ENCODE peak calls at places on chromosomes 2 and 18, in five cellular contexts. One of them, this sample, is unnamed.

GRCh38 chr2:180405520-180405919 is 398.4 kb upstream of the CWC22 start:
- DNase-seq in mammary epithelial cell: no peak
- DNase-seq in AG10803: no peak
- DNase-seq in cardiac muscle cell: no peak
- DNase-seq in AG04449: no peak
- DNase-seq in this sample: no peak

GRCh38 chr18:13103366-13103765 is 112.2 kb downstream of the CEP192 start:
- DNase-seq in mammary epithelial cell: no peak
- DNase-seq in AG10803: no peak
- DNase-seq in cardiac muscle cell: no peak
- DNase-seq in AG04449: no peak
- DNase-seq in this sample: peak

GRCh38 chr2:65070172-65070830 is 14.1 kb downstream of the CEP68 start:
- DNase-seq in mammary epithelial cell: peak
- DNase-seq in AG10803: peak
- DNase-seq in cardiac muscle cell: no peak
- DNase-seq in AG04449: no peak
- DNase-seq in this sample: peak

GRCh38 chr2:231390667-231391066 is 4.8 kb upstream of the B3GNT7 start:
- DNase-seq in mammary epithelial cell: no peak
- DNase-seq in AG10803: no peak
- DNase-seq in cardiac muscle cell: no peak
- DNase-seq in AG04449: no peak
- DNase-seq in this sample: no peak

GRCh38 chr2:241577413-241578122 is 19.0 kb downstream of the BOK start:
- DNase-seq in mammary epithelial cell: no peak
- DNase-seq in AG10803: peak
- DNase-seq in cardiac muscle cell: no peak
- DNase-seq in AG04449: no peak
- DNase-seq in this sample: peak

GRCh38 chr2:100522430-100522829 is 40.4 kb upstream of the PDCL3 start:
- DNase-seq in mammary epithelial cell: no peak
- DNase-seq in AG10803: no peak
- DNase-seq in cardiac muscle cell: no peak
- DNase-seq in AG04449: no peak
- DNase-seq in this sample: no peak

GRCh38 chr2:74688881-74689280 is 34.8 kb downstream of the SEMA4F start:
- DNase-seq in mammary epithelial cell: peak
- DNase-seq in AG10803: no peak
- DNase-seq in cardiac muscle cell: no peak
- DNase-seq in AG04449: no peak
- DNase-seq in this sample: no peak

GRCh38 chr2:50727940-50728339 is 304.0 kb downstream of the NRXN1 start:
- DNase-seq in mammary epithelial cell: no peak
- DNase-seq in AG10803: no peak
- DNase-seq in cardiac muscle cell: no peak
- DNase-seq in AG04449: no peak
- DNase-seq in this sample: no peak

GRCh38 chr2:68253211-68254068 is 1.1 kb upstream of the PPP3R1 start:
- DNase-seq in mammary epithelial cell: peak
- DNase-seq in AG10803: no peak
- DNase-seq in cardiac muscle cell: no peak
- DNase-seq in AG04449: no peak
- DNase-seq in this sample: no peak

GRCh38 chr2:230922951-230923717 is 1.9 kb downstream of the GPR55 start:
- DNase-seq in mammary epithelial cell: no peak
- DNase-seq in AG10803: no peak
- DNase-seq in cardiac muscle cell: no peak
- DNase-seq in AG04449: no peak
- DNase-seq in this sample: no peak

GRCh38 chr2:234218261-234219180 is 168.0 kb downstream of the SPP2 start:
- DNase-seq in mammary epithelial cell: no peak
- DNase-seq in AG10803: peak
- DNase-seq in cardiac muscle cell: peak
- DNase-seq in AG04449: no peak
- DNase-seq in this sample: no peak

GRCh38 chr2:147628971-147629421 is 215.8 kb upstream of the ACVR2A start:
- DNase-seq in mammary epithelial cell: peak
- DNase-seq in AG10803: peak
- DNase-seq in cardiac muscle cell: no peak
- DNase-seq in AG04449: no peak
- DNase-seq in this sample: no peak

GRCh38 chr2:26696352-26696816 is 3.9 kb downstream of the KCNK3 start:
- DNase-seq in mammary epithelial cell: peak
- DNase-seq in AG10803: peak
- DNase-seq in cardiac muscle cell: peak
- DNase-seq in AG04449: peak
- DNase-seq in this sample: peak

GRCh38 chr18:47968006-47968676 is 37.7 kb upstream of the SMAD2 start:
- DNase-seq in mammary epithelial cell: no peak
- DNase-seq in AG10803: peak
- DNase-seq in cardiac muscle cell: peak
- DNase-seq in AG04449: no peak
- DNase-seq in this sample: peak

GRCh38 chr2:176104338-176105077 is 2.6 kb upstream of the HOXD11 start:
- DNase-seq in mammary epithelial cell: no peak
- DNase-seq in AG10803: peak
- DNase-seq in cardiac muscle cell: peak
- DNase-seq in AG04449: no peak
- DNase-seq in this sample: no peak

GRCh38 chr2:57373530-57373929 is 673.1 kb upstream of the VRK2 start:
- DNase-seq in mammary epithelial cell: peak
- DNase-seq in AG10803: peak
- DNase-seq in cardiac muscle cell: no peak
- DNase-seq in AG04449: peak
- DNase-seq in this sample: peak

GRCh38 chr2:145411493-145411892 is 891.6 kb upstream of the ZEB2 start:
- DNase-seq in mammary epithelial cell: no peak
- DNase-seq in AG10803: no peak
- DNase-seq in cardiac muscle cell: no peak
- DNase-seq in AG04449: no peak
- DNase-seq in this sample: no peak

GRCh38 chr18:21830533-21830932 is 89.9 kb downstream of the MIB1 start:
- DNase-seq in mammary epithelial cell: no peak
- DNase-seq in AG10803: no peak
- DNase-seq in cardiac muscle cell: no peak
- DNase-seq in AG04449: no peak
- DNase-seq in this sample: no peak

GRCh38 chr18:21834301-21834660 is 93.7 kb downstream of the MIB1 start:
- DNase-seq in mammary epithelial cell: no peak
- DNase-seq in AG10803: no peak
- DNase-seq in cardiac muscle cell: peak
- DNase-seq in AG04449: no peak
- DNase-seq in this sample: peak

GRCh38 chr18:21826641-21827302 is 86.2 kb downstream of the MIB1 start:
- DNase-seq in mammary epithelial cell: no peak
- DNase-seq in AG10803: no peak
- DNase-seq in cardiac muscle cell: peak
- DNase-seq in AG04449: no peak
- DNase-seq in this sample: no peak

GRCh38 chr18:21833619-21834300 is 93.2 kb downstream of the MIB1 start:
- DNase-seq in mammary epithelial cell: no peak
- DNase-seq in AG10803: no peak
- DNase-seq in cardiac muscle cell: peak
- DNase-seq in AG04449: no peak
- DNase-seq in this sample: peak

GRCh38 chr18:21831413-21831831 is 90.8 kb downstream of the MIB1 start:
- DNase-seq in mammary epithelial cell: no peak
- DNase-seq in AG10803: peak
- DNase-seq in cardiac muscle cell: peak
- DNase-seq in AG04449: no peak
- DNase-seq in this sample: peak
- H3K4me3 ChIP-seq in mammary epithelial cell: no peak
- H3K4me3 ChIP-seq in AG10803: no peak
- H3K4me3 ChIP-seq in cardiac muscle cell: peak
- H3K4me3 ChIP-seq in AG04449: no peak
- H3K4me3 ChIP-seq in this sample: no peak

GRCh38 chr2:38076710-38077430 is 919 bp upstream of the CYP1B1 start:
- DNase-seq in mammary epithelial cell: peak
- DNase-seq in AG10803: peak
- DNase-seq in cardiac muscle cell: peak
- DNase-seq in AG04449: no peak
- DNase-seq in this sample: peak
- TF ChIP-seq CTCF in mammary epithelial cell: peak
- TF ChIP-seq CTCF in AG10803: no peak
- TF ChIP-seq CTCF in cardiac muscle cell: peak
- TF ChIP-seq CTCF in AG04449: peak
- TF ChIP-seq CTCF in this sample: peak

DNA sequence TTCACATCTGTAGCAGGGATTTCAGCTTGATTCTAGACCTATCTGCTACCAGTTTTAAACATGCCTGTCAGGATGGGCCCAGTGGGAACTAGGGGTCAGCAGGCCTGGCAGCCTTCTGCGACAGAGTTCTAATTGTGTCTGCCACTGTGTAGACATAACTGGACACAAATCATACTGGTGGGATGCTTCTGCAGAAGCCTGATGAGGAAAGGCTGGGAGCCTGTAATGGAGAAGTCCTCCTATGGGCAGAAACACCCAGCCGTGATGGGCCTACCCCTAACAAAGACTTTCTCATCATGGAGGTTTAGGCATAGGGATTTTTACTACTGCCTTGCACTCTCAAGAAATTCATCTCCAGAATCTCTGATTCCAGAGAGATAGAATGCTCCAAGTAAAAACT is 166.9 kb downstream of the PDE11A start:
- DNase-seq in mammary epithelial cell: no peak
- DNase-seq in AG10803: no peak
- DNase-seq in cardiac muscle cell: no peak
- DNase-seq in AG04449: no peak
- DNase-seq in this sample: no peak
- H3K4me3 ChIP-seq in mammary epithelial cell: no peak
- H3K4me3 ChIP-seq in AG10803: no peak
- H3K4me3 ChIP-seq in cardiac muscle cell: no peak
- H3K4me3 ChIP-seq in AG04449: no peak
- H3K4me3 ChIP-seq in this sample: no peak

GRCh38 chr2:205323929-205324328 is 358.4 kb upstream of the NRP2 start:
- DNase-seq in mammary epithelial cell: peak
- DNase-seq in AG10803: no peak
- DNase-seq in cardiac muscle cell: no peak
- DNase-seq in AG04449: no peak
- DNase-seq in this sample: peak
- TF ChIP-seq CTCF in mammary epithelial cell: peak
- TF ChIP-seq CTCF in AG10803: peak
- TF ChIP-seq CTCF in cardiac muscle cell: peak
- TF ChIP-seq CTCF in AG04449: no peak
- TF ChIP-seq CTCF in this sample: peak

GRCh38 chr2:102771114-102771513 is 9.3 kb downstream of the TMEM182 start:
- DNase-seq in mammary epithelial cell: no peak
- DNase-seq in AG10803: no peak
- DNase-seq in cardiac muscle cell: no peak
- DNase-seq in AG04449: no peak
- DNase-seq in this sample: peak
- H3K4me3 ChIP-seq in mammary epithelial cell: no peak
- H3K4me3 ChIP-seq in AG10803: no peak
- H3K4me3 ChIP-seq in cardiac muscle cell: no peak
- H3K4me3 ChIP-seq in AG04449: no peak
- H3K4me3 ChIP-seq in this sample: no peak

GRCh38 chr2:201568217-201568820 is 75.0 kb downstream of the TMEM237 start:
- DNase-seq in mammary epithelial cell: no peak
- DNase-seq in AG10803: no peak
- DNase-seq in cardiac muscle cell: no peak
- DNase-seq in AG04449: no peak
- DNase-seq in this sample: no peak
- TF ChIP-seq CTCF in mammary epithelial cell: no peak
- TF ChIP-seq CTCF in AG10803: no peak
- TF ChIP-seq CTCF in cardiac muscle cell: no peak
- TF ChIP-seq CTCF in AG04449: no peak
- TF ChIP-seq CTCF in this sample: no peak